ENCODE peak calls at places on chromosomes 5 and 9, in six cellular contexts. H is caudate nucleus; C is stimulated activated effector memory CD8-positive, alpha-beta T cell treated with anti-CD3 and anti-CD28 coated beads, Interleukin-12 subunit alpha, Interleukin-12 subunit beta, amount 100 ng/mL, for 72 hours; O is HepG2; W is choroid plexus epithelial cell; V is A549. R is an unnamed sample.

GRCh38 chr5:101035425-101035824 is 132.3 kb upstream of the ST8SIA4 start:
- DNase-seq in H (no peak), C (no peak), O (no peak), W (no peak), V (no peak), R (no peak)

GRCh38 chr5:180201051-180201987 is 7.7 kb downstream of the RASGEF1C start:
- DNase-seq in H (no peak), C (no peak), O (peak), W (peak), V (peak), R (no peak)

GRCh38 chr5:144024601-144025000 is 145.9 kb downstream of the YIPF5 start:
- DNase-seq in H (no peak), C (no peak), O (no peak), W (no peak), V (no peak), R (no peak)

GRCh38 chr5:177537389-177538361 is 16.7 kb downstream of the FAM193B start:
- DNase-seq in H (no peak), C (no peak), O (no peak), W (peak), V (peak), R (peak)

GRCh38 chr5:78604693-78605092 is 43.9 kb downstream of the LHFPL2 start:
- DNase-seq in H (no peak), C (no peak), O (peak), W (no peak), V (no peak), R (no peak)

GRCh38 chr5:80275347-80275746 is 19.5 kb upstream of the SERINC5 start:
- DNase-seq in H (no peak), C (no peak), O (peak), W (peak), V (peak), R (no peak)

GRCh38 chr5:159105318-159106053 is 5.8 kb upstream of the EBF1 start:
- DNase-seq in H (no peak), C (no peak), O (no peak), W (no peak), V (no peak), R (no peak)

GRCh38 chr5:72817639-72818266 is 1.3 kb downstream of the TNPO1 start:
- DNase-seq in H (no peak), C (no peak), O (no peak), W (no peak), V (no peak), R (no peak)

GRCh38 chr5:175775416-175775815 is 96.0 kb upstream of the CPLX2 start:
- DNase-seq in H (no peak), C (no peak), O (no peak), W (no peak), V (no peak), R (no peak)

GRCh38 chr5:61409568-61409967 is 77.5 kb downstream of the ZSWIM6 start:
- DNase-seq in H (no peak), C (no peak), O (peak), W (peak), V (peak), R (no peak)

GRCh38 chr9:126292736-126293521 is 33.7 kb upstream of the MVB12B start:
- DNase-seq in H (no peak), C (no peak), O (no peak), W (no peak), V (no peak), R (no peak)

GRCh38 chr9:129038109-129038852 is 1.9 kb downstream of the MIGA2 start:
- DNase-seq in H (no peak), C (no peak), O (peak), W (no peak), V (no peak), R (no peak)

GRCh38 chr9:137300607-137301085 is 1.4 kb downstream of the NRARP start:
- DNase-seq in H (no peak), C (peak), O (no peak), W (no peak), V (peak), R (peak)

GRCh38 chr5:111513175-111513520 is 813 bp upstream of the STARD4 start:
- DNase-seq in H (no peak), C (no peak), O (no peak), W (no peak), V (no peak), R (no peak)

GRCh38 chr5:66021585-66021984 is 95.2 kb downstream of the ERBIN start:
- DNase-seq in H (no peak), C (no peak), O (no peak), W (no peak), V (no peak), R (no peak)

GRCh38 chr5:154881986-154882385 is 23.6 kb downstream of the CNOT8 start:
- DNase-seq in H (no peak), C (no peak), O (no peak), W (no peak), V (no peak), R (no peak)

GRCh38 chr5:143550985-143551630 is 147.6 kb upstream of the NR3C1 start:
- DNase-seq in H (no peak), C (no peak), O (no peak), W (no peak), V (no peak), R (no peak)

GRCh38 chr9:133103183-133103986 is 17.7 kb downstream of the RALGDS start:
- DNase-seq in H (peak), C (peak), O (peak), W (peak), V (peak), R (no peak)

GRCh38 chr9:126036881-126037291 is 289.7 kb downstream of the PBX3 start:
- DNase-seq in H (no peak), C (no peak), O (no peak), W (no peak), V (no peak), R (no peak)

GRCh38 chr9:94623253-94623652 is 16.1 kb downstream of the FBP1 start:
- DNase-seq in H (no peak), C (peak), O (peak), W (peak), V (peak), R (peak)

GRCh38 chr9:78971505-78971904 is 600.3 kb upstream of the TLE4 start:
- DNase-seq in H (no peak), C (no peak), O (no peak), W (no peak), V (no peak), R (no peak)

GRCh38 chr5:124583469-124584350 is 162.7 kb downstream of the ZNF608 start:
- DNase-seq in H (no peak), C (no peak), O (peak), W (peak), V (peak), R (no peak)

GRCh38 chr5:159224471-159224870 is 15.1 kb upstream of the RNF145 start:
- DNase-seq in H (no peak), C (no peak), O (no peak), W (no peak), V (no peak), R (no peak)

GRCh38 chr5:136193396-136193935 is 504 bp upstream of the SMIM32 start:
- DNase-seq in H (no peak), C (no peak), O (no peak), W (no peak), V (no peak), R (peak)

GRCh38 chr9:84811072-84811725 is 141.7 kb downstream of the NTRK2 start:
- DNase-seq in H (no peak), C (no peak), O (no peak), W (no peak), V (no peak), R (no peak)